ENCODE peak calls at places on chromosomes 7 and 10, in eight cellular contexts. S is Caco-2, L is lower lobe of right lung, D is Panc1, I is kidney, X is HepG2, A is WTC11, W is fibroblast of villous mesenchyme. H is an unnamed sample.

GRCh38 chr10:122461367-122461728 is at the start of gene HTRA1:
- DNase-seq in L (peak), D (no peak), A (peak), I (peak), S (peak), X (no peak), W (peak), H (peak)

GRCh38 chr7:115558186-115558585 is 472.4 kb downstream of the TFEC start:
- DNase-seq in S (no peak), I (no peak), A (no peak), D (no peak), X (no peak), W (peak), L (no peak), H (no peak)

GRCh38 chr7:45089314-45089891 is 634 bp upstream of the NACAD start:
- DNase-seq in W (peak), S (peak), I (peak), D (no peak), A (peak), X (no peak), L (no peak), H (peak)

GRCh38 chr7:28587211-28587610 is 174.9 kb downstream of the CREB5 start:
- DNase-seq in W (peak), A (no peak), X (no peak), D (no peak), I (no peak), L (no peak), S (no peak), H (peak)

GRCh38 chr10:101780818-101781654 is 2.2 kb downstream of the NPM3 start:
- DNase-seq in D (peak), X (peak), L (peak), S (peak), A (peak), W (peak), I (no peak), H (peak)

GRCh38 chr7:92557808-92558362 is 29.3 kb downstream of the RBM48 start:
- DNase-seq in W (no peak), I (no peak), L (no peak), D (no peak), A (no peak), S (no peak), X (no peak), H (no peak)

GRCh38 chr10:13525683-13526082 is 3.1 kb downstream of the BEND7 start:
- DNase-seq in D (no peak), S (no peak), W (no peak), X (no peak), L (no peak), A (no peak), I (no peak), H (no peak)

GRCh38 chr10:102773320-102773719 is 29.6 kb downstream of the WBP1L start:
- DNase-seq in L (no peak), S (no peak), I (no peak), D (no peak), X (no peak), W (no peak), A (no peak), H (no peak)

GRCh38 chr7:89029864-89030263 is 234.3 kb upstream of the TEX47 start:
- DNase-seq in X (no peak), L (no peak), W (peak), S (no peak), I (no peak), D (no peak), A (no peak), H (no peak)

GRCh38 chr7:2123916-2124315 is 108.8 kb downstream of the MAD1L1 start:
- DNase-seq in S (no peak), A (no peak), D (no peak), L (no peak), I (no peak), X (no peak), W (no peak), H (no peak)

GRCh38 chr7:30451539-30452277 is 26.9 kb downstream of the NOD1 start:
- DNase-seq in D (no peak), L (no peak), W (no peak), A (no peak), S (no peak), X (no peak), I (no peak), H (no peak)

GRCh38 chr7:156669035-156669828 is 28.7 kb downstream of the RNF32 start:
- DNase-seq in D (no peak), X (no peak), L (no peak), I (no peak), W (no peak), A (no peak), S (no peak), H (no peak)

GRCh38 chr10:124917168-124917938 is 24.6 kb upstream of the ZRANB1 start:
- DNase-seq in X (peak), D (no peak), A (peak), S (peak), W (peak), L (peak), I (peak), H (peak)

GRCh38 chr10:21100871-21101514 is 203.9 kb upstream of the NEBL start:
- DNase-seq in A (no peak), D (no peak), L (no peak), S (no peak), I (no peak), W (peak), X (no peak), H (no peak)

GRCh38 chr7:107253599-107253998 is 84.8 kb downstream of the HBP1 start:
- DNase-seq in D (no peak), L (no peak), A (no peak), W (no peak), I (no peak), X (no peak), S (no peak), H (no peak)

GRCh38 chr7:30470783-30471182 is 7.8 kb downstream of the NOD1 start:
- DNase-seq in D (no peak), X (no peak), I (no peak), A (no peak), S (no peak), W (peak), L (peak), H (no peak)

GRCh38 chr10:29328988-29329387 is 40.1 kb downstream of the LYZL1 start:
- DNase-seq in L (no peak), W (peak), I (no peak), D (no peak), A (no peak), S (no peak), X (no peak), H (no peak)

GRCh38 chr10:121891103-121891502 is 36.7 kb downstream of the ATE1 start:
- DNase-seq in I (no peak), S (no peak), W (no peak), D (no peak), X (no peak), A (peak), L (no peak), H (no peak)

GRCh38 chr7:69182596-69183467 is 415.4 kb upstream of the AUTS2 start:
- DNase-seq in S (no peak), W (no peak), D (no peak), I (no peak), A (no peak), L (no peak), X (no peak), H (no peak)

GRCh38 chr7:77482015-77482414 is 55.1 kb upstream of the PTPN12 start:
- DNase-seq in W (peak), X (peak), S (peak), A (no peak), D (no peak), L (peak), I (peak), H (peak)

GRCh38 chr7:111833461-111833860 is 271.2 kb upstream of the IMMP2L start:
- DNase-seq in I (no peak), S (no peak), X (no peak), W (peak), L (no peak), A (no peak), D (no peak), H (no peak)

GRCh38 chr10:119824299-119824698 is 48.3 kb downstream of the MCMBP start:
- DNase-seq in L (no peak), D (no peak), X (no peak), S (no peak), W (no peak), I (no peak), A (no peak), H (no peak)

GRCh38 chr10:32055478-32056135 is 618 bp downstream of the KIF5B start:
- DNase-seq in X (peak), I (peak), W (peak), L (peak), A (peak), D (no peak), S (peak), H (peak)

GRCh38 chr10:132209130-132209529 is 22.4 kb downstream of the DPYSL4 start:
- DNase-seq in D (no peak), S (no peak), W (no peak), A (no peak), I (peak), X (no peak), L (no peak), H (no peak)

GRCh38 chr7:341841-342638 is 52.1 kb downstream of the FOXL3 start:
- DNase-seq in S (peak), I (no peak), D (no peak), X (peak), W (no peak), A (no peak), L (no peak), H (peak)

GRCh38 chr7:148901178-148901577 is 17.1 kb upstream of the EZH2 start:
- DNase-seq in I (no peak), D (no peak), S (no peak), W (no peak), A (no peak), X (no peak), L (no peak), H (no peak)

GRCh38 chr10:129446182-129446581 is 20.9 kb upstream of the MGMT start:
- DNase-seq in A (peak), W (no peak), L (no peak), X (no peak), D (no peak), I (no peak), S (no peak), H (no peak)

GRCh38 chr10:9076066-9076465 is 1021.6 kb downstream of the GATA3 start:
- DNase-seq in D (no peak), A (no peak), I (no peak), W (no peak), S (no peak), L (no peak), X (no peak), H (no peak)

GRCh38 chr10:13784067-13784466 is 197.3 kb downstream of the PRPF18 start:
- DNase-seq in W (no peak), D (no peak), S (no peak), I (no peak), X (no peak), L (no peak), A (no peak), H (peak)

GRCh38 chr10:122647383-122647968 is 52.2 kb downstream of the C10orf120 start:
- DNase-seq in X (no peak), D (no peak), I (no peak), A (no peak), S (no peak), L (no peak), W (no peak), H (no peak)

GRCh38 chr10:99548041-99548530 is 15.3 kb downstream of the NKX2-3 start:
- DNase-seq in D (no peak), A (peak), W (peak), I (no peak), L (no peak), S (peak), X (peak), H (no peak)

GRCh38 chr7:84529480-84530205 is 335.1 kb upstream of the SEMA3A start:
- DNase-seq in L (no peak), W (peak), I (no peak), D (peak), S (peak), A (no peak), X (no peak), H (peak)

GRCh38 chr10:98414932-98415709 is at the start of gene PYROXD2:
- DNase-seq in X (peak), D (no peak), W (peak), A (peak), S (peak), I (peak), L (peak), H (peak)

DNA sequence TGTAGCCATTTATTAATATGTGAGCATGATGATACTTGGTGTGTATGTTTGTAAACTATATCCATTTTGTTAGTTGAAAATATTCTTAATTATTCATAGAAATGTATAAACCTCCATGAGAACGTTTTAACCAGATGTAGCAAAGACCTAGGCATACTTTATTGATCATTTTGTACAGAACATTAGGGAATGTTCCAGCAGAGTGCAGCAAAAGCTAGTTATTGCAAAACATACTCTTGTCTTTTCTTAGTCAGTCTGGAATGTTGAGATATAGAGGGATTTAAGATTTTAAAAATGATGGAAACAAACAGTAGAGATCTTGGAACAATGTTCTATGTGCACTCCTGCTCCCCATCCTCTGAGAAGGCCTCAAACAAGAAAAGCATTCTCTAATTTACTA is 292.0 kb downstream of the BBS9 start:
- DNase-seq in I (no peak), W (no peak), S (no peak), A (no peak), L (no peak), D (no peak), X (no peak), H (no peak)
- TF ChIP-seq CTCF in I (no peak), W (no peak), S (no peak), A (no peak), L (no peak), D (no peak), X (peak), H (no peak)

GRCh38 chr7:93601363-93601762 is 26.8 kb upstream of the CALCR start:
- DNase-seq in W (no peak), I (no peak), L (no peak), X (no peak), S (no peak), D (no peak), A (no peak), H (no peak)
- TF ChIP-seq CTCF in W (no peak), I (no peak), L (no peak), X (peak), S (no peak), D (peak), A (no peak), H (no peak)

GRCh38 chr7:80294321-80294720 is 159.7 kb downstream of the GNAI1 start:
- DNase-seq in D (no peak), I (no peak), X (no peak), W (peak), S (no peak), A (no peak), L (no peak), H (no peak)

GRCh38 chr7:80284848-80285247 is 150.2 kb downstream of the GNAI1 start:
- DNase-seq in I (no peak), X (no peak), S (no peak), A (no peak), W (peak), D (no peak), L (no peak), H (no peak)

GRCh38 chr7:80286611-80287010 is 152.0 kb downstream of the GNAI1 start:
- DNase-seq in L (no peak), A (no peak), D (no peak), I (no peak), W (no peak), X (no peak), S (no peak), H (no peak)

GRCh38 chr7:80287400-80288174 is 153.0 kb downstream of the GNAI1 start:
- DNase-seq in D (no peak), W (no peak), S (no peak), I (no peak), A (no peak), X (no peak), L (no peak), H (no peak)

DNA sequence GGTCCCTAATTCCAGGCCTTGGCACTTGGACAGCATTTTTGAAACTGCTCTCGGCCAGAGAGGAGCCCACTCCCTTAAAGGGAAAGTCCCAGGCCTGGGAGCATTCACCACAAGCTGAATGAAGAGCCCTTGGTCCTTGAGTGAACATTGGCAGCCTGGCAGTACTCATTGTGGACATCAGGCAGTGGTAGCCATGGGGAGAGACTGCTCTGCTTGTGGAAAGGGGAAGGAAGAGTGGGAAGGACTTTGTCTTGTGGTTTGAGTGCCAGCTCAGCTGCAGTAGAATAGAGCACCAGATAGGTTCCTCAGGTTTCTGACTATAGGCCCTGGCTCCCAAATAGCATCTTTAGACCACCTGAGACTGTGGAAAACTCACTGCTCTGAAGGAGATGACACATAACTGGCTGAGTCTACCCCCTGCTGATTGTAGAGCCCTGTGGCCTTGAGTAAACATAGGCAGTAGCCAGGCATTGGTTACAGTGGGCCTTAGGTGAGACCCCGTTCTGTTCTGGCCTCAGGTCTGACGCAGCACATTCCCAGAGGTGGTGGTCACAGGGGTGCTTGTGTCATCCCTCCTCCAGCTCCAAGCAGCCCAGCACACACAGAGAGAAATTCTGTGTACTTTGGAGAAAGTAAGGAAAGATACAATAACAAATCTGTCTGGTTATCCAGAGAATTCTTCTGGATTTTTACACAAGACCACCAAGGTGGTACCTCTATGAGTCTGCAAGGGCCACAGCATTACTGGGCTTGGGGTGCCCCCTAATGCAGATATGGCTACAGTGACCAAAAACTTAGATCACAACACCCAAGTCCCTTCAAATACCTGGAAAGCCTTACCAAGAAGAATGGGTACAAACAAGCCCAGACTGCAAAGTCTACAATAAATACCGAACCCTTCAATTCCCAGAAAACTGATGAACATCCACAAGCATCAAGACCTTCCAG is 153.8 kb downstream of the GNAI1 start:
- DNase-seq in A (peak), X (peak), S (no peak), L (no peak), I (no peak), D (no peak), W (no peak), H (no peak)
- TF ChIP-seq CTCF in A (no peak), X (peak), S (no peak), L (peak), I (peak), D (peak), W (peak), H (no peak)

GRCh38 chr7:143413123-143413522 is 4.5 kb upstream of the EPHA1 start:
- DNase-seq in W (no peak), I (no peak), D (no peak), A (no peak), X (no peak), L (no peak), S (no peak), H (no peak)

GRCh38 chr7:143410523-143411004 is 1.9 kb upstream of the EPHA1 start:
- DNase-seq in L (no peak), X (no peak), D (no peak), A (peak), S (no peak), W (peak), I (no peak), H (no peak)

GRCh38 chr7:143408686-143409551 is at the start of gene EPHA1:
- DNase-seq in L (peak), D (no peak), A (peak), X (no peak), W (no peak), S (peak), I (peak), H (peak)

GRCh38 chr7:143415696-143416095 is 7.0 kb upstream of the EPHA1 start:
- DNase-seq in L (no peak), W (no peak), S (no peak), A (no peak), I (no peak), D (no peak), X (no peak), H (no peak)

DNA sequence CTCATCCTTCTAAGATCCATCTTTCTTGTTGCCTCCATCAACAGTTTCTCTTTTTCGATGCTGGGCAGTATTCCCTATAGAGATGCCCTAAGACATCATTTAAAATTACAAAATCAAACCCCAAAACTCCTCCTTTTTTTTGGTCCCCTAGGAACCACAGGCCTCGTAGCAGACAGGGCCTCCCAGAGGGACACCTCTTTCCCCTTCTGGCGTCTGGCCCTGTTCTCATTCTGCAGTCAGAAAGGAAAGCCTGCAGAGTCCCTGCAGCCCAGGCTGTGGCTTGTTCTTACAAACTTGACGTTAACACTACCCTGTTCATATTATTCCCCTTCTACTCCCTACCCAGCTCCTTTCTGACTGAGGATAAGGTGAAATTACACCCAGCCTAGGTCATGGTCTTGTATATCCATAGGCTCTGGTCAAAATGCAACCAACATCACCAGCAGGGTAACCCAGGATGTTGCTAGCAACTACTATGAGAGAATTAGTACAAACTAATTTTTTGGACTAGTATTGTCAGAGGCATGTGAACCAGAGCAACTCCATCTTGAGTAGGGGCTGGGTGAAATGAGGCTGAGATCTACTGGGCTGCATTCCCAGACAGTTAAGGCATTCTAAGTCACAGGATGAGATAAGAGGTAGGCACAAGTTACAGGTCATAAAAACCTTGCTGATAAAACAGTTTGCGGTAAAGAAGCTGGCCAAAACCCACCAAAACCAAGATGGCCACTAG is 3.5 kb upstream of the EPHA1 start:
- DNase-seq in L (no peak), I (no peak), W (no peak), A (no peak), X (no peak), D (no peak), S (no peak), H (no peak)
- TF ChIP-seq CTCF in L (no peak), I (no peak), W (no peak), A (no peak), X (no peak), D (no peak), S (no peak), H (no peak)

GRCh38 chr10:59290448-59290847 is 71.9 kb downstream of the FAM13C start:
- DNase-seq in S (no peak), W (no peak), A (no peak), X (peak), I (no peak), D (no peak), L (no peak), H (no peak)
- TF ChIP-seq CTCF in S (peak), W (no peak), A (no peak), X (peak), I (no peak), D (peak), L (no peak), H (no peak)

DNA sequence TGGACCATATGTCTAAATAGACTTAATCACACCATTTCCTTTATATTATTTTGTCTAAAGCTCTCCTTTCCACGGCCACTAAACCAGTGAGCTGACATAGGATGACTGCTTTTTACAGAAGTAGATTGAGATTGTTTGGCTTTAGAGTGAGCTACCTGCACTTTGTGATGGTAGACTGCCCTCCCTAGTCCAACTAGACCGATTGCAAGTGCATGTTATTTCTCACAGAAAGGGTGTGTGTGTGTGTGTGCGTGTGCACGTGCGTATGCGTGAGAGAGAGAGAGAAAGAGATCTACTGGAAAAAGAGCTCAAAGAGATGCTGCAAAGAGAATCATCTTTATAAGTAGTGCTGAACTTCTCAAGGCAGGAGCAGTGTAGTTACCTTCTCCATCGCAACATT is 60.7 kb downstream of the VCL start:
- DNase-seq in W (no peak), I (no peak), A (no peak), X (peak), S (peak), L (no peak), D (no peak), H (peak)
- TF ChIP-seq CTCF in W (peak), I (peak), A (no peak), X (peak), S (no peak), L (no peak), D (no peak), H (no peak)

GRCh38 chr10:30466466-30466865 is 32.5 kb downstream of the MAP3K8 start:
- DNase-seq in A (no peak), D (no peak), X (no peak), L (no peak), I (no peak), W (no peak), S (no peak), H (no peak)
- TF ChIP-seq CTCF in A (no peak), D (no peak), X (no peak), L (no peak), I (no peak), W (no peak), S (no peak), H (no peak)

H was measured in Calu3.